ENCODE peak calls at places on chromosomes 4 and X, in five cellular contexts. Z, B, L, A and K are unnamed samples.
A peak's percentile ranks its signal among the peaks of the same experiment; 100 is the strongest.

GRCh38 chr4:113919611-113920010 is 59.8 kb downstream of the ARSJ start:
- DNase-seq in A (no peak), L (no peak), B (no peak), Z (no peak), K (no peak)

GRCh38 chrX:121244511-121244910 is 197.1 kb downstream of the GLUD2 start:
- DNase-seq in L (no peak), A (no peak), Z (no peak), B (no peak), K (no peak)

GRCh38 chrX:136202889-136203288 is 48.3 kb downstream of the MAP7D3 start:
- DNase-seq in B (no peak), L (no peak), Z (no peak), A (no peak), K (no peak)

GRCh38 chr4:8705161-8706145 is 112.9 kb downstream of the CPZ start:
- DNase-seq in L (no peak), B (no peak), A (no peak), Z (peak; percentile 54), K (peak; percentile 61)

GRCh38 chrX:153951683-153952372 is 7.4 kb upstream of the RENBP start:
- DNase-seq in B (no peak), A (no peak), Z (no peak), L (no peak), K (peak; percentile 75)

GRCh38 chr4:122450847-122451246 is 5.7 kb downstream of the IL2 start:
- DNase-seq in Z (no peak), L (no peak), B (no peak), A (peak; percentile 0), K (no peak)

GRCh38 chrX:41178201-41178600 is 93.0 kb downstream of the USP9X start:
- DNase-seq in Z (no peak), L (no peak), B (no peak), A (no peak), K (no peak)

GRCh38 chrX:120468825-120469525 is at the start of gene LAMP2:
- DNase-seq in L (peak; percentile 92), A (peak; percentile 79), Z (peak; percentile 95), B (peak; percentile 89), K (peak; percentile 94)

GRCh38 chr4:149296503-149296902 is 519.1 kb downstream of the IQCM start:
- DNase-seq in Z (no peak), L (no peak), B (no peak), A (no peak), K (no peak)

GRCh38 chr4:8765084-8765483 is 106.6 kb downstream of the HMX1 start:
- DNase-seq in B (no peak), A (no peak), L (no peak), Z (peak; percentile 40), K (peak; percentile 24)

GRCh38 chrX:24877854-24878650 is 137.7 kb downstream of the ARX start:
- DNase-seq in Z (no peak), B (no peak), L (no peak), A (peak; percentile 7), K (no peak)

GRCh38 chrX:15349046-15349445 is 13.7 kb upstream of the PIGA start:
- DNase-seq in A (peak; percentile 31), Z (no peak), B (peak; percentile 42), L (peak; percentile 55), K (no peak)

GRCh38 chrX:48897157-48897620 is 379 bp downstream of the TIMM17B start:
- DNase-seq in Z (peak; percentile 92), A (peak; percentile 63), B (peak; percentile 73), L (peak; percentile 92), K (peak; percentile 89)

GRCh38 chrX:16946361-16946964 is at the start of gene REPS2:
- DNase-seq in Z (peak; percentile 88), B (peak; percentile 92), L (peak; percentile 89), A (peak; percentile 79), K (peak; percentile 94)

GRCh38 chrX:44061940-44062339 is 88.8 kb upstream of the NDP start:
- DNase-seq in Z (no peak), L (no peak), B (no peak), A (no peak), K (no peak)

GRCh38 chr4:17155486-17155885 is 257.0 kb upstream of the LDB2 start:
- DNase-seq in Z (no peak), L (no peak), B (no peak), A (no peak), K (no peak)

GRCh38 chr4:173214661-173215060 is 46.0 kb downstream of the GALNT7 start:
- DNase-seq in Z (no peak), B (peak; percentile 40), L (peak; percentile 34), A (no peak), K (no peak)

GRCh38 chr4:127545271-127545670 is 87.5 kb upstream of the INTU start:
- DNase-seq in Z (no peak), B (no peak), A (no peak), L (no peak), K (no peak)

GRCh38 chrX:110146521-110146920 is 143.6 kb downstream of the TMEM164 start:
- DNase-seq in Z (no peak), B (no peak), L (peak; percentile 59), A (peak; percentile 55), K (no peak)

GRCh38 chr4:7067147-7067522 is 729 bp downstream of the GRPEL1 start:
- DNase-seq in B (peak; percentile 51), A (no peak), Z (no peak), L (peak; percentile 91), K (peak; percentile 94)

GRCh38 chr4:124104101-124104500 is 608.4 kb downstream of the ANKRD50 start:
- DNase-seq in L (no peak), Z (no peak), A (no peak), B (no peak), K (no peak)

GRCh38 chrX:8704184-8704583 is 27.8 kb downstream of the ANOS1 start:
- DNase-seq in L (no peak), Z (no peak), A (no peak), B (no peak), K (no peak)

GRCh38 chr4:113756005-113756410 is 5.5 kb downstream of the CAMK2D start:
- DNase-seq in L (no peak), Z (no peak), A (no peak), B (no peak), K (no peak)

GRCh38 chr4:89681219-89681618 is 155.7 kb downstream of the SNCA start:
- DNase-seq in B (no peak), L (no peak), A (no peak), Z (no peak), K (peak; percentile 69)

GRCh38 chr4:75637176-75637575 is 6.8 kb upstream of the CDKL2 start:
- DNase-seq in B (no peak), A (no peak), L (no peak), Z (no peak), K (no peak)

GRCh38 chr4:61805237-61805636 is 605.1 kb downstream of the ADGRL3 start:
- DNase-seq in B (no peak), Z (no peak), L (no peak), A (no peak), K (no peak)

GRCh38 chr4:7462509-7462971 is 27.8 kb upstream of the PSAPL1 start:
- DNase-seq in L (no peak), Z (no peak), A (peak; percentile 17), B (peak; percentile 32), K (no peak)

GRCh38 chr4:14855719-14856075 is 146.6 kb upstream of the CPEB2 start:
- DNase-seq in B (no peak), Z (no peak), L (no peak), A (no peak), K (no peak)

GRCh38 chr4:90099795-90100194 is 27.4 kb upstream of the CCSER1 start:
- DNase-seq in A (no peak), Z (no peak), B (no peak), L (no peak), K (no peak)

GRCh38 chr4:55682295-55682694 is 46.2 kb upstream of the NMU start:
- DNase-seq in A (no peak), Z (no peak), B (no peak), L (no peak), K (no peak)

GRCh38 chr4:73690051-73690744 is 50.2 kb upstream of the CXCL8 start:
- DNase-seq in Z (no peak), L (no peak), A (no peak), B (no peak), K (no peak)

GRCh38 chr4:145545538-145546224 is 64.0 kb downstream of the SMAD1 start:
- DNase-seq in A (peak; percentile 14), L (no peak), B (peak; percentile 43), Z (no peak), K (no peak)

GRCh38 chr4:81807927-81808672 is 336.4 kb upstream of the RASGEF1B start:
- DNase-seq in Z (no peak), B (peak; percentile 55), L (no peak), A (no peak), K (no peak)

GRCh38 chr4:77176606-77177005 is 19.6 kb downstream of the CCNG2 start:
- DNase-seq in Z (no peak), L (no peak), A (no peak), B (no peak), K (no peak)
- H3K4me1 ChIP-seq in Z (no peaks in the 10 kb centered on the region), L (no peaks in the 10 kb centered on the region), A (no peaks in the 10 kb centered on the region), B (no peaks in the 10 kb centered on the region), K (no peaks in the 10 kb centered on the region)

DNA sequence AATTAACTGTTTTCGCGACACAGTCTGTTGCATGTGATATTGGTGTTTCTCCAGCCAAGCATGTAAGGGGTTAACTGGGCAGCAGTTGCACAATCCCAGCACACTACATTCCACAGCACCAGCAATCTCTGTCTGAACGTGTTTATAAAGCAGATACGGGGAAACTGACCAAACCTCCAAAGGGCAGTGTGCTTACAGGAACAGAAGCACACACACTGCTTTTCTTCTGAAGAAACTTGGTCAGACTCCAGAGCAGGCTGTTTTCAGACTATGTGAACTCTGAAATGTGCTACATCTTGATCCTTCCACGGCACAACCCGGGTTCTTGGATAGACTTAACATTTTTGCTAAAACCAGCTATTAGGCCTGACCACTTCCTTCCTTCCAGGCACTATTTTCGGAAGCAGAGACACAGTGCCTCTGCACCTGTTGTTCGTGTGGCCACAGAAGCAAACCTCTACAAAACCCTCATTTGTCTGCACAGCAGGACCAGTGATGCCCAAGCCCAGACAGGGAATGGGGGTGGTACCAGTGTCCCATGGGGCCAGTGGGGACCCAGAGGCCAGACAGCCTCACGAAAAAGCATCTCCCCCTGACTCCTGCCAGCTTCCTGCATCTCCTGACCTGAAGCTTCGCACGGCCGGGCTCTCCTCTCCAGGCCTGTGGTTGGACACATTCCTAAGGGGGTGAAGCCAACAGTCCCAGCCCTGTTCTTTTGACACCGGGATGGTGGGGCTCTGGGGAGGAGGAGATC is 90.1 kb downstream of the IRF2 start:
- DNase-seq in B (peak; percentile 78), L (peak; percentile 72), Z (peak; percentile 79), A (no peak), K (peak; percentile 80)
- TF ChIP-seq POLR2A in B (no peak), L (no peak), Z (no peak), A (no peak), K (no peak)

GRCh38 chr4:15894393-15894792 is 44.1 kb downstream of the FGFBP1 start:
- DNase-seq in Z (no peak), A (no peak), B (no peak), L (no peak), K (no peak)
- H3K4me1 ChIP-seq in Z (no peaks in the 10 kb centered on the region), A (peaks cover 40% of the 10 kb centered on the region), B (peaks cover 6% of the 10 kb centered on the region), L (no peaks in the 10 kb centered on the region), K (no peaks in the 10 kb centered on the region)

DNA sequence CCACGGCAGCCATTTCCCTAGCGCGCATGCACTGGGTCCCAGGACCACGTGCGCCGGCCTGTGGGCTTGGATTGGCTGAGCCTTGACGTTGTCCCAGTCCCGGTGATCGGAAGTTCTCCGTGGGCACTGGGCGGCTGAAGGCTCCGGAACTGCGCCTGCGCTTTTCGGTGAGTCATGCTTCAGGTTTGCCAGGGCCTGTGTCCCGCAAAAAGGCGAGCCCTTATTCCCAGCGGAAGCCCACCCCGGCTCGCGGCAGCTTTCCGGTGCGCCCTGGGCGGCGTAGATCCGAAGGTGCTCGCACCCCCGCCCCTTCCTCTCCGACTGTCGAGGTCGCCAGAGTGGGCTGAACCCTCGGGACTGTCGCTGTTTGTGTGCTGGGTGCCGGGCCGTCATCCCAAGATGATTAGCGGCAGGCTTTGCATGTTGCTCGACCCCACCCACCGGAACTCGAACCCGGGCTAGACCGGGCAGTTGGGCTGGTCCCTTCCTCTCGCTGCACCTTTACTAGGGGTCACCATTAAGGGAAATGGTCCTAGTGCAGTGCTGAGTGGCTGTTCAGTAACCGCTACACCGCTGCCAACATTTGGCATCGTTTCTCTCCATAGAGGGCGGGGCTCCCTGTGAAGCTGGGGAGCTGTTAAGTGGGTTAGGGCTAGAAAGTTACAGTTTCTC is at the start of gene TCEANC:
- DNase-seq in A (peak; percentile 90), L (peak; percentile 98), Z (peak; percentile 99), B (peak; percentile 97), K (peak; percentile 99)
- TF ChIP-seq POLR2A in A (peak; percentile 46), L (peak; percentile 64), Z (peak; percentile 46), B (no peak), K (peak; percentile 59)